ENCODE peak calls at places on chromosomes 4 and X, in six cellular contexts. J is A549, O is GM23248, M is IMR-90, C is H9, A is left lung. G is an unnamed sample.

GRCh38 chrX:130984782-130985181 is 73.4 kb upstream of the ARHGAP36 start:
- DNase-seq in J (no peak), O (no peak), M (no peak), C (no peak), A (no peak), G (no peak)

GRCh38 chr4:150411527-150411926 is 170.4 kb upstream of the MAB21L2 start:
- DNase-seq in J (no peak), O (no peak), M (no peak), C (no peak), A (no peak), G (no peak)

GRCh38 chr4:181604546-181604945 is 638.7 kb upstream of the TENM3 start:
- DNase-seq in J (no peak), O (no peak), M (no peak), C (no peak), A (no peak), G (no peak)

GRCh38 chrX:130103605-130104004 is 6.7 kb downstream of the ELF4 start:
- DNase-seq in J (no peak), O (no peak), M (no peak), C (no peak), A (no peak), G (no peak)

GRCh38 chr4:149997881-149998421 is 80.3 kb upstream of the DCLK2 start:
- DNase-seq in J (peak; percentile 71), O (peak; percentile 76), M (peak; percentile 60), C (no peak), A (no peak), G (no peak)

GRCh38 chr4:87005690-87006461 is 71.1 kb downstream of the AFF1 start:
- DNase-seq in J (no peak), O (peak; percentile 54), M (no peak), C (no peak), A (no peak), G (no peak)

GRCh38 chrX:51608071-51608470 is 10.6 kb downstream of the CENPVL3 start:
- DNase-seq in J (no peak), O (peak; percentile 57), M (peak; percentile 1), C (no peak), A (no peak), G (no peak)

GRCh38 chr4:122259849-122260248 is 107.7 kb downstream of the BLTP1 start:
- DNase-seq in J (no peak), O (no peak), M (no peak), C (no peak), A (no peak), G (no peak)

GRCh38 chr4:70925899-70926635 is 23.9 kb downstream of the MOB1B start:
- DNase-seq in J (no peak), O (no peak), M (no peak), C (no peak), A (no peak), G (no peak)

DNA sequence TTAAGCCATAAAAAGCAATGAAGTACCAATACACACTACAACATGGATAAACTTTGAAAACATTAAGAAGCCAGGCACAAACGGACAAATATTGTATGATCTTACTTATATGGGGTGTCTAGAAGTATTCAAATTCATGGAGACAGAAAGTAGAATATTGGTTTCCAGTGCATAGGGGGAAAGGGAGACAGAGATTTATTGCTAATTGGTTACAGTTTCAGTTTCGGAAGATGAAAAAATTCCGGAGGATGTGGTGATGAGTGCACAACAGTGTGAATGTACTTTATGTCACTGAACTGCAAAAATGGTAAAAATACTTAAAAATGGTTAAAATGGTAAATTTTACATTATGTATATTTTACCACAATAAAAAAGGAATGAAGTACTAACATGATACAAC is 5.1 kb upstream of the PRDX4 start:
- DNase-seq in J (no peak), O (no peak), M (no peak), C (no peak), A (no peak), G (no peak)
- H3K27ac ChIP-seq in J (no peak overlapping the region), O (no peak overlapping the region), M (no peak overlapping the region), C (no peak overlapping the region), A (no peak overlapping the region), G (no peak overlapping the region)

GRCh38 chrX:36071064-36071463 is 151.5 kb downstream of the CFAP47 start:
- DNase-seq in J (no peak), O (no peak), M (no peak), C (no peak), A (no peak), G (no peak)
- H3K27ac ChIP-seq in J (no peak overlapping the region), O (no peak overlapping the region), M (no peak overlapping the region), C (no peak overlapping the region), A (no peak overlapping the region), G (no peak overlapping the region)

GRCh38 chr4:15482346-15482745 is 12.7 kb downstream of the CC2D2A start:
- DNase-seq in J (no peak), O (no peak), M (no peak), C (no peak), A (no peak), G (no peak)
- H3K27ac ChIP-seq in J (no peak overlapping the region), O (no peak overlapping the region), M (no peak overlapping the region), C (no peak overlapping the region), A (no peak overlapping the region), G (no peak overlapping the region)

DNA sequence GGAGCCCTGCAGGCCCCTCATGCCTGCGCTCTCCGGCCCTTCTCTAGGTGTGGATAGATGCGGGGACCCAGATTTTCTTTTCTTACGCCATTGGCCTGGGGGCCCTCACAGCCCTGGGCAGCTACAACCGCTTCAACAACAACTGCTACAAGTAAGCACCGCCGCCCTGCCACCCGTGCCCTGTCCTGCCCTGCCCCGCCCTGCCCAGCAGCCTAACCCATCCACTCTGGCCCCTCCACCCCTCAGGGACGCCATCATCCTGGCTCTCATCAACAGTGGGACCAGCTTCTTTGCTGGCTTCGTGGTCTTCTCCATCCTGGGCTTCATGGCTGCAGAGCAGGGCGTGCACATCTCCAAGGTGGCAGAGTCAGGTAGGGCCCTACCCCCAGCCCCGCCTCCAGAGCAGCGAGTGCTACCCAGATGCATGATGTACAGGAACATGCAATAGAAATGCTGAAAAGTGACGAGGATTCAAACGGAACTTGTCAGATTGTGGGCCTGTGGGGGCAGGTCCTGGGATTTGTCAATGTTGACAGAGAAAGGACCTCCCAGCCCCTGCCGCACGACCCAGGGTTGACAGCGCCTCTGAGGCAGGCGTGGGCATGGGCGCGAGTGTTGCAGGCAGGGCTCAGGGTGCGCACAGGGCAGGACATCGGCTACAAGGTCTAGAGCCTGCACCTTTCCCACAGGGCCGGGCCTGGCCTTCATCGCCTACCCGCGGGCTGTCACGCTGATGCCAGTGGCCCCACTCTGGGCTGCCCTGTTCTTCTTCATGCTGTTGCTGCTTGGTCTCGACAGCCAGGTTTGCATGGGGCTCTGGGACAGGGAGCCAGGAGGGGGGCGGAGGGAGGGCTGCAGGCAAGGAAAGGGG is 5.7 kb downstream of the SLC6A8 start:
- DNase-seq in J (no peak), O (no peak), M (no peak), C (no peak), A (no peak), G (no peak)
- H3K27ac ChIP-seq in J (no peak overlapping the region), O (no peak overlapping the region), M (no peak overlapping the region), C (no peak overlapping the region), A (no peak overlapping the region), G (no peak overlapping the region)

DNA sequence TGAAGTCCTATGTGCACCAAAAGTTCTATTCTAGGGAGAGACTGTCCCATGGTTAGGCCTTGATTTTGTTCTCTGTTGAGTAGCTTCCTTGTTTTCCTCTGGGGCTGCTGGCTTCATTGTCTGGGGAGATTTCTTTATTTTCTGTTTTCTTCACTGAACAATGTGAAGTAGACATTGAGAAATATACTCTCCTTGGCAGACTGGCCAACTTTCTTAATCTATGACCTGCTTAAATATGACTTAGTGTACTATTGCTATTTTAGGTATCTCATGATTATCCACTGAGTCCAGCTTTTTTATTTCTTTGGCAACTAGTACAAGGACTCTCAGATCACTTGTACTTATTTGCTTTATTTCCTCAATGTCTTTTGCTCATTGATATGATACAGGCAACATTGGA is 1594.6 kb downstream of the ARAP2 start:
- DNase-seq in J (no peak), O (no peak), M (no peak), C (no peak), A (no peak), G (no peak)
- H3K27ac ChIP-seq in J (no peak overlapping the region), O (no peak overlapping the region), M (no peak overlapping the region), C (no peak overlapping the region), A (no peak overlapping the region), G (no peak overlapping the region)

GRCh38 chr4:46715468-46715867 is 193.6 kb downstream of the COX7B2 start:
- DNase-seq in J (no peak), O (no peak), M (no peak), C (no peak), A (no peak), G (no peak)
- H3K27ac ChIP-seq in J (no peak overlapping the region), O (no peak overlapping the region), M (no peak overlapping the region), C (no peak overlapping the region), A (no peak overlapping the region), G (no peak overlapping the region)

GRCh38 chr4:36737691-36738090 is 456.3 kb downstream of the DTHD1 start:
- DNase-seq in J (no peak), O (no peak), M (no peak), C (no peak), A (no peak), G (no peak)
- H3K27ac ChIP-seq in J (no peak overlapping the region), O (no peak overlapping the region), M (no peak overlapping the region), C (no peak overlapping the region), A (no peak overlapping the region), G (no peak overlapping the region)